ENCODE peak calls at places on chromosomes 6 and 20, in six cellular contexts. K, O, F, E, P and I are unnamed samples.

GRCh38 chr6:15546591-15546990 is 116.2 kb downstream of the DTNBP1 start:
- DNase-seq in P (no peak), E (no peak), O (no peak), F (no peak), K (no peak), I (no peak)

GRCh38 chr20:25237610-25238318 is 10.1 kb upstream of the PYGB start:
- DNase-seq in O (no peak), P (peak; percentile 87), E (peak; percentile 51), K (peak; percentile 72), F (peak; percentile 59), I (peak; percentile 84)

GRCh38 chr20:46657618-46658017 is 6.4 kb upstream of the SLC13A3 start:
- DNase-seq in K (no peak), P (peak; percentile 40), E (no peak), O (no peak), F (no peak), I (no peak)

GRCh38 chr20:25050501-25051350 is 7.2 kb downstream of the ACSS1 start:
- DNase-seq in P (peak; percentile 55), F (no peak), O (no peak), K (no peak), E (peak; percentile 6), I (no peak)

GRCh38 chr6:108961985-108962384 is 113.8 kb downstream of the ARMC2 start:
- DNase-seq in K (no peak), F (no peak), E (no peak), P (no peak), O (no peak), I (no peak)

GRCh38 chr6:144346719-144347446 is 61.7 kb downstream of the UTRN start:
- DNase-seq in K (no peak), E (no peak), P (no peak), O (no peak), F (no peak), I (no peak)

GRCh38 chr6:137266032-137266586 is 46.9 kb upstream of the IFNGR1 start:
- DNase-seq in P (no peak), K (no peak), E (no peak), O (no peak), F (no peak), I (no peak)

GRCh38 chr6:90445533-90446108 is 141.3 kb downstream of the MAP3K7 start:
- DNase-seq in F (no peak), O (no peak), K (no peak), E (no peak), P (no peak), I (no peak)

GRCh38 chr20:36845288-36845969 is 30.5 kb upstream of the TLDC2 start:
- DNase-seq in K (no peak), O (no peak), F (no peak), E (no peak), P (no peak), I (no peak)

GRCh38 chr6:23027281-23027680 is 457.9 kb downstream of the HDGFL1 start:
- DNase-seq in F (no peak), E (no peak), P (no peak), O (no peak), K (no peak), I (no peak)